ENCODE peak calls at places on chromosomes 13 and 19, in seven cellular contexts. One of them, this sample, is unnamed.

GRCh38 chr13:48411281-48412099 is 1.4 kb downstream of the LPAR6 start:
- DNase-seq in progenitor cell of endocrine pancreas: no peak
- DNase-seq in fibroblast of pulmonary artery: no peak
- DNase-seq in heart left ventricle: no peak
- DNase-seq in suprapubic skin: no peak
- DNase-seq in lower lobe of right lung: no peak
- DNase-seq in cardiac fibroblast: peak
- DNase-seq in this sample: no peak

GRCh38 chr19:1261863-1262686 is 7.1 kb upstream of the CIRBP start:
- DNase-seq in cardiac fibroblast: peak
- DNase-seq in fibroblast of pulmonary artery: no peak
- DNase-seq in progenitor cell of endocrine pancreas: no peak
- DNase-seq in lower lobe of right lung: peak
- DNase-seq in heart left ventricle: peak
- DNase-seq in suprapubic skin: peak
- DNase-seq in this sample: no peak

GRCh38 chr13:94198666-94199065 is 280.8 kb downstream of the DCT start:
- DNase-seq in fibroblast of pulmonary artery: peak
- DNase-seq in suprapubic skin: no peak
- DNase-seq in lower lobe of right lung: no peak
- DNase-seq in heart left ventricle: no peak
- DNase-seq in cardiac fibroblast: peak
- DNase-seq in progenitor cell of endocrine pancreas: no peak
- DNase-seq in this sample: no peak

GRCh38 chr19:30425885-30426838 is 54.0 kb downstream of the ZNF536 start:
- DNase-seq in suprapubic skin: no peak
- DNase-seq in fibroblast of pulmonary artery: no peak
- DNase-seq in progenitor cell of endocrine pancreas: no peak
- DNase-seq in lower lobe of right lung: no peak
- DNase-seq in heart left ventricle: no peak
- DNase-seq in cardiac fibroblast: no peak
- DNase-seq in this sample: no peak

GRCh38 chr19:22519152-22519551 is 97.0 kb upstream of the ZNF98 start:
- DNase-seq in heart left ventricle: no peak
- DNase-seq in fibroblast of pulmonary artery: no peak
- DNase-seq in cardiac fibroblast: no peak
- DNase-seq in lower lobe of right lung: no peak
- DNase-seq in progenitor cell of endocrine pancreas: no peak
- DNase-seq in suprapubic skin: no peak
- DNase-seq in this sample: no peak

GRCh38 chr19:31505596-31505910 is 156.3 kb upstream of the TSHZ3 start:
- DNase-seq in lower lobe of right lung: no peak
- DNase-seq in heart left ventricle: no peak
- DNase-seq in fibroblast of pulmonary artery: no peak
- DNase-seq in progenitor cell of endocrine pancreas: no peak
- DNase-seq in cardiac fibroblast: no peak
- DNase-seq in suprapubic skin: no peak
- DNase-seq in this sample: peak

GRCh38 chr13:52891685-52892084 is 43.2 kb upstream of the PCDH8 start:
- DNase-seq in fibroblast of pulmonary artery: no peak
- DNase-seq in cardiac fibroblast: no peak
- DNase-seq in progenitor cell of endocrine pancreas: no peak
- DNase-seq in heart left ventricle: no peak
- DNase-seq in lower lobe of right lung: no peak
- DNase-seq in suprapubic skin: no peak
- DNase-seq in this sample: no peak

GRCh38 chr13:84959818-84960217 is 839.4 kb downstream of the SLITRK6 start:
- DNase-seq in suprapubic skin: no peak
- DNase-seq in cardiac fibroblast: no peak
- DNase-seq in lower lobe of right lung: no peak
- DNase-seq in fibroblast of pulmonary artery: no peak
- DNase-seq in heart left ventricle: no peak
- DNase-seq in progenitor cell of endocrine pancreas: no peak
- DNase-seq in this sample: no peak

GRCh38 chr19:48481191-48481500 is 12.0 kb downstream of the CYTH2 start:
- DNase-seq in suprapubic skin: no peak
- DNase-seq in cardiac fibroblast: peak
- DNase-seq in fibroblast of pulmonary artery: no peak
- DNase-seq in lower lobe of right lung: no peak
- DNase-seq in heart left ventricle: no peak
- DNase-seq in progenitor cell of endocrine pancreas: no peak
- DNase-seq in this sample: no peak

GRCh38 chr13:88000787-88001186 is 329.6 kb downstream of the SLITRK5 start:
- DNase-seq in suprapubic skin: no peak
- DNase-seq in progenitor cell of endocrine pancreas: no peak
- DNase-seq in lower lobe of right lung: no peak
- DNase-seq in cardiac fibroblast: no peak
- DNase-seq in fibroblast of pulmonary artery: no peak
- DNase-seq in heart left ventricle: no peak
- DNase-seq in this sample: no peak

GRCh38 chr19:16002380-16002779 is 53.6 kb downstream of the OR10H4 start:
- DNase-seq in progenitor cell of endocrine pancreas: no peak
- DNase-seq in heart left ventricle: no peak
- DNase-seq in cardiac fibroblast: peak
- DNase-seq in fibroblast of pulmonary artery: peak
- DNase-seq in suprapubic skin: no peak
- DNase-seq in lower lobe of right lung: no peak
- DNase-seq in this sample: no peak

GRCh38 chr13:38008636-38009035 is 139.1 kb upstream of the TRPC4 start:
- DNase-seq in suprapubic skin: no peak
- DNase-seq in heart left ventricle: no peak
- DNase-seq in cardiac fibroblast: peak
- DNase-seq in fibroblast of pulmonary artery: peak
- DNase-seq in progenitor cell of endocrine pancreas: no peak
- DNase-seq in lower lobe of right lung: no peak
- DNase-seq in this sample: no peak

GRCh38 chr13:21579754-21580316 is 24.1 kb downstream of the MICU2 start:
- DNase-seq in heart left ventricle: no peak
- DNase-seq in fibroblast of pulmonary artery: no peak
- DNase-seq in cardiac fibroblast: no peak
- DNase-seq in lower lobe of right lung: no peak
- DNase-seq in suprapubic skin: no peak
- DNase-seq in progenitor cell of endocrine pancreas: no peak
- DNase-seq in this sample: no peak

GRCh38 chr13:73259061-73259908 is 200.5 kb downstream of the KLF5 start:
- DNase-seq in heart left ventricle: no peak
- DNase-seq in fibroblast of pulmonary artery: peak
- DNase-seq in suprapubic skin: no peak
- DNase-seq in cardiac fibroblast: peak
- DNase-seq in lower lobe of right lung: no peak
- DNase-seq in progenitor cell of endocrine pancreas: no peak
- DNase-seq in this sample: no peak

GRCh38 chr19:16040642-16041041 is 35.7 kb upstream of the TPM4 start:
- DNase-seq in suprapubic skin: no peak
- DNase-seq in cardiac fibroblast: peak
- DNase-seq in lower lobe of right lung: no peak
- DNase-seq in fibroblast of pulmonary artery: peak
- DNase-seq in progenitor cell of endocrine pancreas: no peak
- DNase-seq in heart left ventricle: no peak
- DNase-seq in this sample: no peak

GRCh38 chr19:45400192-45400591 is 4.7 kb downstream of the PPP1R13L start:
- DNase-seq in heart left ventricle: peak
- DNase-seq in lower lobe of right lung: no peak
- DNase-seq in cardiac fibroblast: no peak
- DNase-seq in fibroblast of pulmonary artery: no peak
- DNase-seq in suprapubic skin: peak
- DNase-seq in progenitor cell of endocrine pancreas: no peak
- DNase-seq in this sample: no peak

GRCh38 chr19:4803736-4804695 is 12.5 kb downstream of the FEM1A start:
- DNase-seq in fibroblast of pulmonary artery: peak
- DNase-seq in suprapubic skin: no peak
- DNase-seq in progenitor cell of endocrine pancreas: peak
- DNase-seq in cardiac fibroblast: no peak
- DNase-seq in heart left ventricle: peak
- DNase-seq in lower lobe of right lung: peak
- DNase-seq in this sample: no peak

GRCh38 chr19:30070970-30071632 is 129.1 kb downstream of the URI1 start:
- DNase-seq in fibroblast of pulmonary artery: no peak
- DNase-seq in progenitor cell of endocrine pancreas: no peak
- DNase-seq in cardiac fibroblast: no peak
- DNase-seq in suprapubic skin: peak
- DNase-seq in lower lobe of right lung: peak
- DNase-seq in heart left ventricle: peak
- DNase-seq in this sample: no peak

DNA sequence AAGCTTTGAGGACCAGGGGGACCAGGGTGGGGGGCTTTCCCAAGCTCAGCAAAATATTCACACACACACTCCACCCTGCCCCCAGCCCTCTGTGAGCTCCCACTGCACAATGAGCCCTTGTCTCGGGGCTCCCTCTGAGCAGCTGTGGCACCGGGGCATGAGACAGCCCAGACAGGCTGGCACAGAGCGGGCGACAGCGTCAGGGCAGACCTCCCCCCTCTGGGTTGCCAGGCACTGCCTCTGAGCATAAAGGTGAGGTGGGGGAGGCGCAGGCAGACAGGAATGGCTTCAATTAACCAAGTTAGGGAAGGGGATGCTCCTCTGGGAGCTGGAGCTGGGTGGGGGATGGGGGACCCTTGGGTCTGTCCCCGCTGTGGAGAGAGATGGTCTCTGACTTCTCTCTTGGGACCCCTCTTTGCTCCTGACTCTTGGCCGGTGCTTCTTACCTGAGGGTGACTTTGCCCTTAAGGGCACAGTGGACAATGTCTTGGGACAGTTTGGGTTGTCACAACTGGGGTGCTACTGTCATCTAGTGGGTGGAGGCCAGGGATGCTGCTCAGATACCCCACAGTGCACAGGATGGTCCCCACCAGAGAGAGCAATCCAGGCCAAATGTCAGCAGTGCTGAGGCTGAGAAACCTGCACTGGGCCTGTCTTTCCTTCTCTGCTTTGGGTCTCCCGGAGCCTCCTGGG is 30.3 kb downstream of the LYL1 start:
- DNase-seq in progenitor cell of endocrine pancreas: no peak
- DNase-seq in cardiac fibroblast: no peak
- DNase-seq in suprapubic skin: no peak
- DNase-seq in heart left ventricle: no peak
- DNase-seq in lower lobe of right lung: no peak
- DNase-seq in fibroblast of pulmonary artery: no peak
- DNase-seq in this sample: no peak
- TF ChIP-seq CTCF in progenitor cell of endocrine pancreas: no peak
- TF ChIP-seq CTCF in cardiac fibroblast: no peak
- TF ChIP-seq CTCF in suprapubic skin: no peak
- TF ChIP-seq CTCF in heart left ventricle: no peak
- TF ChIP-seq CTCF in lower lobe of right lung: no peak
- TF ChIP-seq CTCF in fibroblast of pulmonary artery: no peak
- TF ChIP-seq CTCF in this sample: no peak

DNA sequence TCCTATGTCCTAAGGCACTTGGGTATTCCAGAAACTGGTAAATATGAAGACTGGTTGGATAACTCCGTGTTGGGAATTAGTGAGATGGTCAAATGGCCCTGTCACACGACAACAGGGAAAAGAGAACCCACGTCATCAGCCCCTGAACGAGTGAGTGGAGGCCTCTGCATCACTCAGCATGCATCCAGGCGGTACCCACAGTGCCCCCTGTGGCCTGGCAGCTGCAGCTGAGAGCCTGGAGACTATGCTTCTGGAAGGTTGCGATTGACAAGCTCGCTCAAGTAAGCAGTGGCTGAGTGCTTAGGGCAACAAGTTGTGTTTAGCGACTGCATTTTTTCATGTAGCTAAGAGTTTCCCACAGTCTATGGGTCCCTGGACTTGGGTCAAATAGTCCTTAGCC is 55.9 kb downstream of the COL4A2 start:
- DNase-seq in lower lobe of right lung: no peak
- DNase-seq in progenitor cell of endocrine pancreas: no peak
- DNase-seq in fibroblast of pulmonary artery: no peak
- DNase-seq in suprapubic skin: no peak
- DNase-seq in heart left ventricle: no peak
- DNase-seq in cardiac fibroblast: no peak
- DNase-seq in this sample: no peak
- TF ChIP-seq CTCF in lower lobe of right lung: peak
- TF ChIP-seq CTCF in progenitor cell of endocrine pancreas: peak
- TF ChIP-seq CTCF in fibroblast of pulmonary artery: peak
- TF ChIP-seq CTCF in suprapubic skin: no peak
- TF ChIP-seq CTCF in heart left ventricle: peak
- TF ChIP-seq CTCF in cardiac fibroblast: peak
- TF ChIP-seq CTCF in this sample: no peak

DNA sequence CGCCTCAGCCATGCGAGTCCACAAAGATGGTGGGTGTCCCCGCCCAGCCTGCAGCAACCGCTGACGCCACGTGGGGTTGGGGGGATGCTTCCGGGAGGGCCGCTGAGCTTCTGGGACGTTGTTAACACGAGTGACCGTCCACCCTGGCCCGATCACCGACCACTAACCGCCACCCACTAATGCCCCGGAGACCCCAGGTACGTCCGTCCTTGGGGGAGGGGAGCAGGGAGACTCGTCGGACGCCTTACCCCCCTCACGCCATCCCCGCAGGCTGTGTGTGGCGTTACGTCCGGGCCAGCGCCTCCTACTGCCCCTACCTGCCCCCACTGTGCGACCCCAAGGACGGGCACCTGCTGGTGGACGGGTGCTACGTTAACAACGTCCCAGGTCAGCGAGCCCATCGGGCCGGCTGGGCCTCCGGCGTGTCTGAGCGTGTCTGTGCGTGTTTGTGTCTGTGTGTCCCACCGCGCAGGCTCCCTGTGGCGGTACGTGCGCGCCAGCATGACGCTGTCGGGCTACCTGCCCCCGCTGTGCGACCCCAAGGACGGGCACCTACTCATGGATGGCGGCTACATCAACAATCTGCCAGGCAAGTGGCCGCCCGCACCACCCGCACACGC is 21.3 kb downstream of the PNPLA6 start:
- DNase-seq in cardiac fibroblast: no peak
- DNase-seq in lower lobe of right lung: no peak
- DNase-seq in suprapubic skin: no peak
- DNase-seq in progenitor cell of endocrine pancreas: no peak
- DNase-seq in heart left ventricle: no peak
- DNase-seq in fibroblast of pulmonary artery: no peak
- DNase-seq in this sample: no peak
- TF ChIP-seq CTCF in cardiac fibroblast: no peak
- TF ChIP-seq CTCF in lower lobe of right lung: no peak
- TF ChIP-seq CTCF in suprapubic skin: no peak
- TF ChIP-seq CTCF in progenitor cell of endocrine pancreas: no peak
- TF ChIP-seq CTCF in heart left ventricle: no peak
- TF ChIP-seq CTCF in fibroblast of pulmonary artery: no peak
- TF ChIP-seq CTCF in this sample: no peak

GRCh38 chr13:74576504-74576903 is 442.3 kb upstream of the KLF12 start:
- DNase-seq in lower lobe of right lung: no peak
- DNase-seq in suprapubic skin: no peak
- DNase-seq in progenitor cell of endocrine pancreas: no peak
- DNase-seq in heart left ventricle: no peak
- DNase-seq in cardiac fibroblast: no peak
- DNase-seq in fibroblast of pulmonary artery: no peak
- DNase-seq in this sample: no peak

GRCh38 chr13:74571811-74572210 is 437.6 kb upstream of the KLF12 start:
- DNase-seq in heart left ventricle: no peak
- DNase-seq in lower lobe of right lung: no peak
- DNase-seq in progenitor cell of endocrine pancreas: no peak
- DNase-seq in suprapubic skin: no peak
- DNase-seq in fibroblast of pulmonary artery: no peak
- DNase-seq in cardiac fibroblast: no peak
- DNase-seq in this sample: no peak

GRCh38 chr13:74573654-74574053 is 439.4 kb upstream of the KLF12 start:
- DNase-seq in fibroblast of pulmonary artery: no peak
- DNase-seq in progenitor cell of endocrine pancreas: no peak
- DNase-seq in heart left ventricle: no peak
- DNase-seq in lower lobe of right lung: no peak
- DNase-seq in cardiac fibroblast: peak
- DNase-seq in suprapubic skin: no peak
- DNase-seq in this sample: no peak

GRCh38 chr13:74575729-74576125 is 441.5 kb upstream of the KLF12 start:
- DNase-seq in fibroblast of pulmonary artery: peak
- DNase-seq in heart left ventricle: peak
- DNase-seq in suprapubic skin: peak
- DNase-seq in lower lobe of right lung: peak
- DNase-seq in cardiac fibroblast: peak
- DNase-seq in progenitor cell of endocrine pancreas: peak
- DNase-seq in this sample: no peak

GRCh38 chr13:74574964-74575728 is 440.9 kb upstream of the KLF12 start:
- DNase-seq in suprapubic skin: no peak
- DNase-seq in fibroblast of pulmonary artery: no peak
- DNase-seq in lower lobe of right lung: no peak
- DNase-seq in cardiac fibroblast: peak
- DNase-seq in heart left ventricle: no peak
- DNase-seq in progenitor cell of endocrine pancreas: no peak
- DNase-seq in this sample: no peak
- TF ChIP-seq CTCF in suprapubic skin: no peak
- TF ChIP-seq CTCF in fibroblast of pulmonary artery: no peak
- TF ChIP-seq CTCF in lower lobe of right lung: no peak
- TF ChIP-seq CTCF in cardiac fibroblast: peak
- TF ChIP-seq CTCF in heart left ventricle: no peak
- TF ChIP-seq CTCF in progenitor cell of endocrine pancreas: no peak
- TF ChIP-seq CTCF in this sample: no peak